ENCODE peak calls at places on chromosomes 4 and X, in eight cellular contexts. U is left ventricle myocardium inferior, Z is cardiac muscle cell, O is fibroblast of lung, V is GM23248, N is upper lobe of left lung, H is psoas muscle, W is aorta. K is an unnamed sample.
A peak's percentile ranks its signal among the peaks of the same experiment; 100 is the strongest.

GRCh38 chr4:94409947-94410346 is 41.8 kb upstream of the PDLIM5 start:
- DNase-seq in W (no peak), H (no peak), V (peak; percentile 13), N (no peak), Z (no peak), O (peak; percentile 40), U (no peak), K (no peak)

GRCh38 chr4:7850489-7850888 is 89.2 kb downstream of the AFAP1 start:
- DNase-seq in O (no peak), H (no peak), W (no peak), N (peak; percentile 53), V (no peak), Z (no peak), U (no peak), K (no peak)

GRCh38 chr4:140095694-140096482 is 58.1 kb downstream of the MAML3 start:
- DNase-seq in W (peak; percentile 72), N (no peak), H (no peak), O (peak; percentile 100), U (peak; percentile 33), Z (peak; percentile 97), V (peak; percentile 92), K (no peak)

GRCh38 chrX:100745205-100745604 is 13.3 kb upstream of the SYTL4 start:
- DNase-seq in V (no peak), N (no peak), O (no peak), U (no peak), H (no peak), Z (no peak), W (no peak), K (no peak)

GRCh38 chr4:141248029-141248428 is 27.3 kb downstream of the ZNF330 start:
- DNase-seq in Z (peak; percentile 85), O (peak; percentile 48), U (no peak), W (no peak), H (peak; percentile 55), N (no peak), V (peak; percentile 75), K (no peak)

GRCh38 chr4:136680271-136680670 is 852.0 kb downstream of the PCDH18 start:
- DNase-seq in N (no peak), V (no peak), H (no peak), Z (no peak), O (no peak), W (no peak), U (no peak), K (no peak)

GRCh38 chrX:41333744-41333993 is 293 bp upstream of the DDX3X start:
- DNase-seq in O (peak; percentile 83), U (no peak), N (no peak), V (peak; percentile 86), W (no peak), H (no peak), Z (peak; percentile 88), K (no peak)

GRCh38 chr4:175905939-175906338 is 93.9 kb upstream of the GPM6A start:
- DNase-seq in V (no peak), Z (no peak), H (no peak), N (no peak), O (no peak), W (no peak), U (no peak), K (no peak)

GRCh38 chrX:4764888-4765287 is 1051.4 kb upstream of the PRKX start:
- DNase-seq in H (no peak), V (no peak), Z (no peak), U (no peak), N (no peak), O (peak; percentile 15), W (no peak), K (no peak)

GRCh38 chrX:56232221-56233082 is at the start of gene KLF8:
- DNase-seq in N (peak; percentile 82), Z (peak; percentile 8), V (peak; percentile 56), H (peak; percentile 70), W (peak; percentile 59), U (peak; percentile 46), O (no peak), K (peak; percentile 74)

GRCh38 chr4:145679520-145679919 is 426 bp upstream of the C4orf51 start:
- DNase-seq in W (peak; percentile 60), O (peak; percentile 95), V (peak; percentile 93), N (no peak), U (peak; percentile 24), H (peak; percentile 79), Z (peak; percentile 43), K (no peak)

GRCh38 chr4:81565137-81565870 is 93.6 kb upstream of the RASGEF1B start:
- DNase-seq in W (peak; percentile 93), Z (peak; percentile 72), V (peak; percentile 59), U (peak; percentile 88), O (peak; percentile 3), N (peak; percentile 58), H (peak; percentile 86), K (peak; percentile 72)
- H3K4me1 ChIP-seq in W (no peaks in the 10 kb centered on the region), Z (no peaks in the 10 kb centered on the region), V (peaks cover 15% of the 10 kb centered on the region), U (peaks cover 21% of the 10 kb centered on the region), O (peaks cover 3% of the 10 kb centered on the region), N (peaks cover 15% of the 10 kb centered on the region), H (no peaks in the 10 kb centered on the region), K (peaks cover 15% of the 10 kb centered on the region)

DNA sequence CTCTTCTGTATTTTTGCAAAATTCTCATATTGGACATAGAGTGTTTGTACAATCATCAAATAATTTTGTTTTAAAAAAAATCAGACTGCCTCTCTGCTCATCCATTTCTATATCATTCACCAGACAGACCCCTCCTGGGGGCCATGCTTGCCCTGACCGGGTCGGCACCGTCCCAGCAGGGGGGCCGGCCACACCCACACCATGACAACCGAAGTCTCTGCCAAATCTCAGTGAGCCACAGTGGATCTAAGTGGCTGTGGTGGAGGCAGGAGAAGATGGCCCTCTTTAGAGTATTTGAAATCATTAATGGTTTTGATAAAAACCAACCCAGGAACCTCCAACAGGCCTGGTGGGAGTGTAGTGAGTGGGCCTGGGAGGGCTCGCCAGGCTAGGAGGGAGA is 66.9 kb upstream of the ADRA2C start:
- DNase-seq in V (no peak), Z (no peak), U (no peak), H (peak; percentile 18), O (no peak), N (peak; percentile 44), W (peak; percentile 12), K (no peak)
- H3K4me1 ChIP-seq in V (no peaks in the 10 kb centered on the region), Z (no peaks in the 10 kb centered on the region), U (no peaks in the 10 kb centered on the region), H (no peaks in the 10 kb centered on the region), O (no peaks in the 10 kb centered on the region), N (no peaks in the 10 kb centered on the region), W (no peaks in the 10 kb centered on the region), K (no peaks in the 10 kb centered on the region)

DNA sequence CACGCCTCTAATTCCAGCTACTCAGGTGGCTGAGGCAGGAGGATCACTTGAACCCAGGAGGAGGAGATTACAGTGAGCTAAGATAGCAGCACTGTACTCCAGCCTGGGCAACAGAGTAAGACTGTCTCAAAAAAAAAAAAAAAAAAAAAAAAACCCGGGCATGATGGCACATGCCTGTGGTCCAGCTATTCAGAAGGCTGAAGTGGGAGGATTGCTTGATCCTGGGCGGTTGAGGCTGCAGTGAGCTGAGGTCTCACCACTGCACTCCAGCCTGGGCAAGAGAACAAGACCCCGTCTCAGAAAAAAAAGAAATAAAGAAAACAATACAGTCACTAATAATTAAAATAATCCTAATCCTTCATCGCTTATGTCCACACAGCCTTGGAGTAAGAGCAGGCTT is 68.1 kb downstream of the APBB2 start:
- DNase-seq in U (no peak), O (peak; percentile 55), N (no peak), H (no peak), Z (no peak), V (peak; percentile 36), W (no peak), K (no peak)
- H3K4me1 ChIP-seq in U (peaks cover 77% of the 10 kb centered on the region), O (peaks cover 38% of the 10 kb centered on the region), N (peaks cover 22% of the 10 kb centered on the region), H (peaks cover 37% of the 10 kb centered on the region), Z (no peaks in the 10 kb centered on the region), V (peaks cover 72% of the 10 kb centered on the region), W (peaks cover 29% of the 10 kb centered on the region), K (peaks cover 7% of the 10 kb centered on the region)

GRCh38 chr4:153507679-153508073 is 41.5 kb downstream of the TMEM131L start:
- DNase-seq in W (no peak), U (no peak), N (no peak), Z (no peak), O (no peak), H (no peak), V (no peak), K (no peak)
- H3K4me1 ChIP-seq in W (peaks cover 3% of the 10 kb centered on the region), U (peaks cover 9% of the 10 kb centered on the region), N (no peaks in the 10 kb centered on the region), Z (no peaks in the 10 kb centered on the region), O (peaks cover 5% of the 10 kb centered on the region), H (peaks cover 52% of the 10 kb centered on the region), V (peaks cover 18% of the 10 kb centered on the region), K (no peaks in the 10 kb centered on the region)

DNA sequence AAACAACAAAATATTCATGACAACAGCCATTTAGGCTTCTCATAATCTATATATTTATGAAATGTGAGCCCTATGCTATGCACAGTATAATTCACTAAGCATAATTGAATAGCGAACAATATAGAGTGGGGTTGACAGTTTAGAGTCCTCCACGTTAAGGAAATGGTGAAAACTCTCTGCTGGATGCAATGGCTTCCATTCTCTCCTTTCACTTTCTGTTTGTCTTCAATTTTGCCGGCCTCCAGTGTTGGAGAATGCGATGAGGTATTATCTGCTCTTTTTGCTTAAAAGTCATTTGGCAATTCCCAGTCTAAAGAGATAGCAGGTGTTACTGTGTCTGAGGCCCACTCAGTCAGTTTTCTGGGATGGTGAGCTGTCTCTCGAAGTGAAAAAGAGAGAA is 52.1 kb downstream of the NPY5R start:
- DNase-seq in Z (peak; percentile 21), U (no peak), H (no peak), O (no peak), N (no peak), V (no peak), W (no peak), K (no peak)
- H3K4me1 ChIP-seq in Z (no peaks in the 10 kb centered on the region), U (no peaks in the 10 kb centered on the region), H (no peaks in the 10 kb centered on the region), O (no peaks in the 10 kb centered on the region), N (no peaks in the 10 kb centered on the region), V (peaks cover 3% of the 10 kb centered on the region), W (no peaks in the 10 kb centered on the region), K (no peaks in the 10 kb centered on the region)

K was measured in Peyer's patch.